ENCODE peak calls at places on chromosomes 3 and 15, in five cellular contexts. One of them, this sample, is unnamed.

GRCh38 chr15:85479071-85479647 is 98.8 kb downstream of the AKAP13 start:
- DNase-seq in AG04449: no peak
- DNase-seq in fibroblast of lung: peak; percentile 32
- DNase-seq in fibroblast of mammary gland: peak; percentile 52
- DNase-seq in lower leg skin: no peak
- DNase-seq in this sample: no peak

GRCh38 chr3:119211803-119212202 is 28.9 kb downstream of the B4GALT4 start:
- DNase-seq in lower leg skin: no peak
- DNase-seq in fibroblast of lung: no peak
- DNase-seq in fibroblast of mammary gland: no peak
- DNase-seq in AG04449: no peak
- DNase-seq in this sample: no peak

GRCh38 chr15:71444032-71444810 is 328.9 kb downstream of the THSD4 start:
- DNase-seq in AG04449: no peak
- DNase-seq in fibroblast of lung: no peak
- DNase-seq in fibroblast of mammary gland: no peak
- DNase-seq in lower leg skin: no peak
- DNase-seq in this sample: no peak

GRCh38 chr3:134362221-134362620 is 12.0 kb downstream of the AMOTL2 start:
- DNase-seq in AG04449: no peak
- DNase-seq in fibroblast of mammary gland: no peak
- DNase-seq in fibroblast of lung: no peak
- DNase-seq in lower leg skin: peak; percentile 80
- DNase-seq in this sample: no peak

GRCh38 chr3:61627768-61628185 is 66.4 kb downstream of the PTPRG start:
- DNase-seq in fibroblast of mammary gland: peak; percentile 92
- DNase-seq in lower leg skin: no peak
- DNase-seq in AG04449: peak; percentile 80
- DNase-seq in fibroblast of lung: peak; percentile 94
- DNase-seq in this sample: peak; percentile 67

GRCh38 chr3:122000936-122001605 is 21.0 kb downstream of the ILDR1 start:
- DNase-seq in fibroblast of mammary gland: peak; percentile 18
- DNase-seq in AG04449: no peak
- DNase-seq in lower leg skin: no peak
- DNase-seq in fibroblast of lung: no peak
- DNase-seq in this sample: no peak

GRCh38 chr3:173893066-173893465 is 495.5 kb downstream of the NLGN1 start:
- DNase-seq in AG04449: no peak
- DNase-seq in lower leg skin: no peak
- DNase-seq in fibroblast of lung: no peak
- DNase-seq in fibroblast of mammary gland: peak; percentile 72
- DNase-seq in this sample: peak; percentile 3

GRCh38 chr3:55516391-55517030 is 29.4 kb upstream of the WNT5A start:
- DNase-seq in fibroblast of mammary gland: no peak
- DNase-seq in lower leg skin: no peak
- DNase-seq in AG04449: no peak
- DNase-seq in fibroblast of lung: no peak
- DNase-seq in this sample: no peak

GRCh38 chr3:196889844-196890243 is 22.1 kb downstream of the SENP5 start:
- DNase-seq in lower leg skin: no peak
- DNase-seq in AG04449: no peak
- DNase-seq in fibroblast of lung: no peak
- DNase-seq in fibroblast of mammary gland: peak; percentile 11
- DNase-seq in this sample: no peak

GRCh38 chr3:100089802-100090668 is 24.3 kb downstream of the FILIP1L start:
- DNase-seq in fibroblast of mammary gland: peak; percentile 82
- DNase-seq in lower leg skin: no peak
- DNase-seq in fibroblast of lung: peak; percentile 65
- DNase-seq in AG04449: no peak
- DNase-seq in this sample: peak; percentile 65

GRCh38 chr3:171457263-171458055 is 2.7 kb downstream of the TNIK start:
- DNase-seq in lower leg skin: no peak
- DNase-seq in fibroblast of mammary gland: no peak
- DNase-seq in fibroblast of lung: no peak
- DNase-seq in AG04449: no peak
- DNase-seq in this sample: no peak

GRCh38 chr3:66377800-66378199 is 123.0 kb downstream of the LRIG1 start:
- DNase-seq in fibroblast of lung: no peak
- DNase-seq in AG04449: no peak
- DNase-seq in lower leg skin: no peak
- DNase-seq in fibroblast of mammary gland: no peak
- DNase-seq in this sample: no peak

GRCh38 chr3:59469948-59470723 is 420.3 kb upstream of the CFAP20DC start:
- DNase-seq in lower leg skin: no peak
- DNase-seq in AG04449: no peak
- DNase-seq in fibroblast of lung: peak; percentile 7
- DNase-seq in fibroblast of mammary gland: peak; percentile 72
- DNase-seq in this sample: peak; percentile 43

GRCh38 chr3:55161256-55161655 is 233.4 kb upstream of the LRTM1 start:
- DNase-seq in fibroblast of lung: peak; percentile 43
- DNase-seq in AG04449: no peak
- DNase-seq in fibroblast of mammary gland: peak; percentile 51
- DNase-seq in lower leg skin: no peak
- DNase-seq in this sample: no peak

GRCh38 chr3:134249935-134250716 is 533 bp downstream of the RYK start:
- DNase-seq in fibroblast of mammary gland: peak; percentile 19
- DNase-seq in fibroblast of lung: peak; percentile 28
- DNase-seq in AG04449: no peak
- DNase-seq in lower leg skin: peak; percentile 93
- DNase-seq in this sample: peak; percentile 47

GRCh38 chr15:99135194-99135593 is 30.3 kb downstream of the SYNM start:
- DNase-seq in fibroblast of mammary gland: no peak
- DNase-seq in AG04449: no peak
- DNase-seq in lower leg skin: no peak
- DNase-seq in fibroblast of lung: peak; percentile 37
- DNase-seq in this sample: no peak

GRCh38 chr15:99929266-99929665 is 196.0 kb upstream of the LYSMD4 start:
- DNase-seq in fibroblast of mammary gland: no peak
- DNase-seq in fibroblast of lung: no peak
- DNase-seq in lower leg skin: no peak
- DNase-seq in AG04449: no peak
- DNase-seq in this sample: no peak

GRCh38 chr3:133256787-133257483 is 142.9 kb upstream of the BFSP2 start:
- DNase-seq in lower leg skin: no peak
- DNase-seq in AG04449: no peak
- DNase-seq in fibroblast of mammary gland: no peak
- DNase-seq in fibroblast of lung: no peak
- DNase-seq in this sample: no peak

GRCh38 chr15:73866881-73867410 is 6.4 kb upstream of the TBC1D21 start:
- DNase-seq in AG04449: no peak
- DNase-seq in fibroblast of mammary gland: no peak
- DNase-seq in lower leg skin: peak; percentile 46
- DNase-seq in fibroblast of lung: no peak
- DNase-seq in this sample: no peak
- TF ChIP-seq CTCF in AG04449: no peak
- TF ChIP-seq CTCF in fibroblast of mammary gland: no peak
- TF ChIP-seq CTCF in lower leg skin: no peak
- TF ChIP-seq CTCF in fibroblast of lung: no peak
- TF ChIP-seq CTCF in this sample: no peak

DNA sequence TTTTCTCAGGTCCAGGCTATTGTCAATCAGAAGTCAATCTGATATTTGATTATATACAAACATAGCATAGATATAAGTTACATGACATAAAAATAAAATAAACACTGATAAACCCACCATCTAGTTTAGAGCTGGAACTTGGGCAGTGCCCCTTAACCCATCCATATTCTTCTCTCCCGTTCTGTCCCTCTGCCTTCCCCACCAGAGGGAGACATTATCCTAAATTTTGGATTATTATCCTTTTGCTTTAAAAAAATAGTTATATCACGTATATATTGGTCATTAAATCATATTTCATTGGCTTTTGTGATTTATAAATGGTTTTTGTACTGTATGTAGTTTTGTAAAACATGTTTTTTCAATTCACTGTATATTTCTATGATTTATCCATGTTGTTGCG is 107.9 kb downstream of the GMPS start:
- DNase-seq in lower leg skin: no peak
- DNase-seq in AG04449: no peak
- DNase-seq in fibroblast of mammary gland: no peak
- DNase-seq in fibroblast of lung: no peak
- DNase-seq in this sample: peak; percentile 14
- TF ChIP-seq CTCF in lower leg skin: no peak
- TF ChIP-seq CTCF in AG04449: peak; percentile 3
- TF ChIP-seq CTCF in fibroblast of mammary gland: peak; percentile 50
- TF ChIP-seq CTCF in fibroblast of lung: peak; percentile 17
- TF ChIP-seq CTCF in this sample: peak; percentile 18

DNA sequence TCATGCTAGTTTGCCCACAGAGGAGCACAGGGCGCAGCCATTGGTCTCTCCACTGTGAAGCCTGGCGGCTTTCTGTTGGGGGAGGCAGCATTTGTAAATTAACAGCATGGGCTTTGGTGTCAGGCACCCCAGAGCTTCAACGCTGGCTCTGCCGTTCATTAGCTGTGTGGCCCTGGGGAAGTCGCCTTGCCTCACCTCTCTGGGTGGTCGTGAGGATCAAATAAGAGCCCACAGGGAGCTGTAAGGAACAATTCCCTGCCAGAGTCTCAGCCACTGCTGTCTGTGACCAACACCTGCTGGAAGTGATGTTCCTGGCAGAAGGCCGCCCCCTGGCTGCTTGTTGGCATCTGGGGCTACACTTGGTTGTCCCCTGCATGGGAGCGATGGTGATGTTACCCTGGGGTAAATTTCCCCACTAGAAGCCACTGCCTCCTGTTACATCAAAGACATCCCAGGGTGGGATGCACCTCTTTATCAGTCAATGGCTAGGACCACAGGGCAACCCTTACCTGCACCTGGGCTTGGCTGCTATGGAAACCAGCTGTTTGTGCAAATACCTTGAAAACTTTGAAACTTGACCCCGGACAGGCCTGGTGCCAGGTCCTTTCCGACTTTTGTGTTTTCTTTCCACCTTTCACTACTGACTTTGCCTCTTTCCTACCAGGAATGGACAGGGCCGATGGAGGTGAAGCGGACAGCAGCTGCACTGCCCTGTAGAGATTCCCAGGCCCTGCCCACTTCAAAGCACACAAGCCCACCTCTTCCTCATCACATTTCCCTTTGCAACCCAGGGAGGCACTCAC is 36.9 kb downstream of the DNASE1L3 start:
- DNase-seq in AG04449: no peak
- DNase-seq in lower leg skin: no peak
- DNase-seq in fibroblast of lung: no peak
- DNase-seq in fibroblast of mammary gland: no peak
- DNase-seq in this sample: peak; percentile 42
- TF ChIP-seq CTCF in AG04449: peak; percentile 25
- TF ChIP-seq CTCF in lower leg skin: no peak
- TF ChIP-seq CTCF in fibroblast of lung: no peak
- TF ChIP-seq CTCF in fibroblast of mammary gland: peak; percentile 18
- TF ChIP-seq CTCF in this sample: no peak

GRCh38 chr3:147392083-147392916 is 14.0 kb downstream of the ZIC4 start:
- DNase-seq in lower leg skin: peak; percentile 94
- DNase-seq in fibroblast of lung: no peak
- DNase-seq in fibroblast of mammary gland: peak; percentile 27
- DNase-seq in AG04449: no peak
- DNase-seq in this sample: no peak
- TF ChIP-seq CTCF in lower leg skin: no peak
- TF ChIP-seq CTCF in fibroblast of lung: no peak
- TF ChIP-seq CTCF in fibroblast of mammary gland: no peak
- TF ChIP-seq CTCF in AG04449: peak; percentile 64
- TF ChIP-seq CTCF in this sample: no peak